ENCODE peak calls at places on chromosomes 12 and 14, in ten cellular contexts. Q, H, K, W, C, T, R, L, M and I are unnamed samples.

GRCh38 chr12:25388216-25388615 is 137.5 kb upstream of the KRAS start:
- DNase-seq in Q (peak; percentile 21), L (no peak), T (peak; percentile 60), W (no peak), C (no peak), K (no peak), R (no peak), H (no peak), M (peak; percentile 35), I (no peak)

GRCh38 chr12:126510630-126511029 is 1445.4 kb downstream of the AACS start:
- DNase-seq in T (no peak), M (no peak), Q (no peak), W (no peak), L (no peak), K (no peak), H (no peak), C (no peak), R (no peak), I (no peak)

GRCh38 chr12:1845010-1845409 is 24.6 kb downstream of the LRTM2 start:
- DNase-seq in W (peak; percentile 61), L (no peak), T (no peak), R (no peak), M (no peak), K (no peak), Q (no peak), C (no peak), H (no peak), I (no peak)

GRCh38 chr12:111174283-111175108 is 194.4 kb downstream of the PHETA1 start:
- DNase-seq in R (no peak), W (no peak), C (no peak), T (no peak), K (peak; percentile 27), M (no peak), L (no peak), H (peak; percentile 54), Q (peak; percentile 35), I (no peak)

GRCh38 chr12:74317078-74317581 is 220.5 kb upstream of the ATXN7L3B start:
- DNase-seq in K (peak; percentile 62), H (peak; percentile 47), W (no peak), L (peak; percentile 15), C (no peak), T (no peak), R (no peak), M (peak; percentile 27), Q (peak; percentile 75), I (no peak)

GRCh38 chr14:84643438-84643837 is 886.5 kb upstream of the FLRT2 start:
- DNase-seq in R (no peak), L (peak; percentile 34), T (no peak), M (no peak), H (no peak), W (no peak), C (no peak), K (no peak), Q (no peak), I (no peak)

GRCh38 chr12:89060133-89060532 is 292.2 kb downstream of the DUSP6 start:
- DNase-seq in R (no peak), K (no peak), W (no peak), M (no peak), C (no peak), Q (no peak), H (no peak), T (no peak), L (peak; percentile 50), I (no peak)

GRCh38 chr14:93546642-93547041 is 115.9 kb downstream of the UNC79 start:
- DNase-seq in C (no peak), Q (no peak), W (no peak), M (no peak), K (no peak), T (no peak), H (peak; percentile 19), L (no peak), R (no peak), I (no peak)

GRCh38 chr12:132202929-132203721 is 58.9 kb downstream of the NOC4L start:
- DNase-seq in T (no peak), W (no peak), K (no peak), Q (no peak), L (no peak), R (no peak), M (no peak), C (no peak), H (no peak), I (no peak)

GRCh38 chr12:122200541-122201175 is 2.9 kb upstream of the B3GNT4 start:
- DNase-seq in H (peak; percentile 58), R (no peak), Q (no peak), T (no peak), C (no peak), W (peak; percentile 77), L (no peak), K (no peak), M (no peak), I (no peak)

GRCh38 chr14:70069186-70069585 is 119.6 kb downstream of the SLC8A3 start:
- DNase-seq in W (no peak), K (no peak), Q (no peak), C (no peak), M (no peak), R (no peak), H (no peak), L (no peak), T (no peak), I (no peak)

GRCh38 chr14:104119119-104119699 is 19.2 kb upstream of the KIF26A start:
- DNase-seq in R (no peak), T (no peak), M (no peak), K (no peak), Q (no peak), W (peak; percentile 82), H (no peak), C (no peak), L (no peak), I (no peak)

GRCh38 chr12:10735428-10735827 is 12.3 kb upstream of the YBX3 start:
- DNase-seq in R (no peak), K (no peak), H (no peak), T (no peak), C (no peak), W (no peak), L (no peak), Q (no peak), M (no peak), I (no peak)

GRCh38 chr14:88044129-88044727 is 39.3 kb downstream of the GPR65 start:
- DNase-seq in W (no peak), L (no peak), R (no peak), K (no peak), Q (peak; percentile 76), H (no peak), C (no peak), T (no peak), M (peak; percentile 1), I (no peak)

GRCh38 chr14:29442720-29443119 is 484.9 kb downstream of the PRKD1 start:
- DNase-seq in T (no peak), M (peak; percentile 71), C (no peak), Q (no peak), L (no peak), R (no peak), K (peak; percentile 13), H (no peak), W (no peak), I (no peak)

GRCh38 chr12:107504503-107504885 is 181.1 kb upstream of the PWP1 start:
- DNase-seq in H (no peak), T (no peak), W (no peak), L (no peak), R (no peak), Q (no peak), K (no peak), C (no peak), M (no peak), I (no peak)

GRCh38 chr14:63564318-63564717 is 21.1 kb upstream of the PPP2R5E start:
- DNase-seq in W (peak; percentile 77), M (no peak), C (no peak), K (no peak), T (no peak), H (no peak), L (no peak), Q (peak; percentile 46), R (no peak), I (no peak)

GRCh38 chr12:7433276-7433822 is 10.6 kb downstream of the CD163L1 start:
- DNase-seq in T (no peak), L (no peak), W (no peak), R (no peak), M (peak; percentile 78), K (peak; percentile 78), Q (peak; percentile 78), C (no peak), H (no peak), I (no peak)

GRCh38 chr14:104872469-104873341 is 7.6 kb downstream of the CEP170B start:
- DNase-seq in Q (no peak), W (no peak), M (peak; percentile 26), H (peak; percentile 63), C (no peak), R (no peak), T (no peak), L (no peak), K (no peak), I (no peak)

GRCh38 chr12:126248871-126249403 is 1183.7 kb downstream of the AACS start:
- DNase-seq in W (no peak), Q (no peak), R (no peak), C (no peak), L (no peak), H (no peak), T (no peak), M (peak; percentile 5), K (no peak), I (no peak)

GRCh38 chr12:48618541-48618940 is 48.7 kb upstream of the LALBA start:
- DNase-seq in K (peak; percentile 79), T (peak; percentile 66), H (peak; percentile 92), C (peak; percentile 58), M (peak; percentile 68), R (peak; percentile 75), L (no peak), W (peak; percentile 89), Q (peak; percentile 82), I (peak; percentile 61)

GRCh38 chr12:119178544-119179334 is at the start of gene HSPB8:
- DNase-seq in Q (peak; percentile 76), T (no peak), C (no peak), R (no peak), M (peak; percentile 96), W (peak; percentile 95), L (no peak), H (peak; percentile 77), K (peak; percentile 70), I (no peak)

GRCh38 chr12:94012508-94013044 is 135.8 kb upstream of the PLXNC1 start:
- DNase-seq in M (no peak), T (no peak), R (no peak), W (no peak), L (no peak), Q (no peak), H (no peak), C (no peak), K (no peak), I (no peak)

GRCh38 chr12:42056130-42056529 is 88.5 kb downstream of the GXYLT1 start:
- DNase-seq in W (no peak), C (no peak), H (no peak), K (no peak), M (no peak), T (no peak), Q (no peak), R (no peak), L (no peak), I (no peak)

GRCh38 chr12:13304924-13305323 is 108.4 kb downstream of the EMP1 start:
- DNase-seq in K (no peak), H (no peak), Q (no peak), W (no peak), L (no peak), R (no peak), M (no peak), T (no peak), C (no peak), I (no peak)

GRCh38 chr14:39071096-39071495 is 31.9 kb downstream of the SEC23A start:
- DNase-seq in L (no peak), H (no peak), M (no peak), Q (no peak), T (no peak), W (no peak), R (no peak), C (no peak), K (no peak), I (no peak)

GRCh38 chr12:67088401-67089118 is 180.6 kb upstream of the CAND1 start:
- DNase-seq in M (no peak), H (no peak), R (no peak), T (no peak), W (no peak), Q (no peak), L (no peak), C (no peak), K (no peak), I (no peak)

GRCh38 chr12:32265920-32266319 is 133.4 kb upstream of the FGD4 start:
- DNase-seq in Q (no peak), T (no peak), R (no peak), L (no peak), H (no peak), W (no peak), C (no peak), M (no peak), K (no peak), I (no peak)